ENCODE peak calls at places on chromosomes 6 and 20, in eight cellular contexts. One of them, this sample, is unnamed. For H3K27me3, the result is how much of the 10 kb centered on the place peaks cover.

GRCh38 chr20:53454675-53455276 is 138.9 kb downstream of the ZNF217 start:
- DNase-seq in suprapubic skin: no peak
- DNase-seq in adipocyte: no peak
- DNase-seq in GM23338: no peak
- DNase-seq in heart right ventricle: no peak
- DNase-seq in right atrium auricular region: no peak
- DNase-seq in tibial nerve: no peak
- DNase-seq in ovary: no peak
- DNase-seq in this sample: no peak

GRCh38 chr6:14917101-14917500 is 328.8 kb upstream of the JARID2 start:
- DNase-seq in ovary: no peak
- DNase-seq in GM23338: no peak
- DNase-seq in tibial nerve: no peak
- DNase-seq in adipocyte: peak
- DNase-seq in right atrium auricular region: no peak
- DNase-seq in heart right ventricle: no peak
- DNase-seq in suprapubic skin: no peak
- DNase-seq in this sample: no peak

GRCh38 chr20:4961746-4962145 is 39.6 kb downstream of the SLC23A2 start:
- DNase-seq in adipocyte: no peak
- DNase-seq in tibial nerve: peak
- DNase-seq in GM23338: no peak
- DNase-seq in suprapubic skin: no peak
- DNase-seq in heart right ventricle: peak
- DNase-seq in right atrium auricular region: no peak
- DNase-seq in ovary: no peak
- DNase-seq in this sample: no peak

GRCh38 chr6:112592159-112592558 is 245.0 kb downstream of the RFPL4B start:
- DNase-seq in right atrium auricular region: no peak
- DNase-seq in ovary: no peak
- DNase-seq in GM23338: no peak
- DNase-seq in heart right ventricle: no peak
- DNase-seq in tibial nerve: no peak
- DNase-seq in suprapubic skin: no peak
- DNase-seq in adipocyte: peak
- DNase-seq in this sample: no peak

GRCh38 chr6:154500769-154501171 is 9.7 kb downstream of the CNKSR3 start:
- DNase-seq in GM23338: peak
- DNase-seq in adipocyte: no peak
- DNase-seq in ovary: no peak
- DNase-seq in tibial nerve: no peak
- DNase-seq in right atrium auricular region: no peak
- DNase-seq in suprapubic skin: no peak
- DNase-seq in heart right ventricle: no peak
- DNase-seq in this sample: no peak

GRCh38 chr6:131846023-131846663 is 38.3 kb downstream of the ENPP1 start:
- DNase-seq in suprapubic skin: no peak
- DNase-seq in ovary: no peak
- DNase-seq in heart right ventricle: no peak
- DNase-seq in adipocyte: no peak
- DNase-seq in tibial nerve: no peak
- DNase-seq in right atrium auricular region: no peak
- DNase-seq in GM23338: no peak
- DNase-seq in this sample: no peak

GRCh38 chr6:120230008-120230407 is 880.4 kb upstream of the MAN1A1 start:
- DNase-seq in GM23338: peak
- DNase-seq in suprapubic skin: no peak
- DNase-seq in adipocyte: no peak
- DNase-seq in tibial nerve: no peak
- DNase-seq in right atrium auricular region: no peak
- DNase-seq in ovary: no peak
- DNase-seq in heart right ventricle: no peak
- DNase-seq in this sample: no peak

GRCh38 chr6:170292111-170292777 is 1.4 kb upstream of the DLL1 start:
- DNase-seq in heart right ventricle: no peak
- DNase-seq in suprapubic skin: no peak
- DNase-seq in adipocyte: no peak
- DNase-seq in tibial nerve: no peak
- DNase-seq in ovary: no peak
- DNase-seq in GM23338: peak
- DNase-seq in right atrium auricular region: no peak
- DNase-seq in this sample: no peak

GRCh38 chr20:11015440-11015839 is 341.6 kb upstream of the JAG1 start:
- DNase-seq in tibial nerve: no peak
- DNase-seq in right atrium auricular region: no peak
- DNase-seq in adipocyte: no peak
- DNase-seq in suprapubic skin: no peak
- DNase-seq in ovary: no peak
- DNase-seq in GM23338: no peak
- DNase-seq in heart right ventricle: no peak
- DNase-seq in this sample: no peak

GRCh38 chr6:81362246-81362645 is 390.2 kb downstream of the TENT5A start:
- DNase-seq in GM23338: no peak
- DNase-seq in heart right ventricle: no peak
- DNase-seq in right atrium auricular region: no peak
- DNase-seq in adipocyte: peak
- DNase-seq in suprapubic skin: no peak
- DNase-seq in ovary: no peak
- DNase-seq in tibial nerve: no peak
- DNase-seq in this sample: no peak

GRCh38 chr20:64244870-64245603 is 10.5 kb upstream of the PCMTD2 start:
- DNase-seq in GM23338: no peak
- DNase-seq in right atrium auricular region: no peak
- DNase-seq in heart right ventricle: no peak
- DNase-seq in tibial nerve: no peak
- DNase-seq in adipocyte: no peak
- DNase-seq in suprapubic skin: peak
- DNase-seq in ovary: peak
- DNase-seq in this sample: no peak

GRCh38 chr6:39934060-39934757 is at the start of gene MOCS1:
- DNase-seq in suprapubic skin: peak
- DNase-seq in tibial nerve: peak
- DNase-seq in heart right ventricle: peak
- DNase-seq in right atrium auricular region: peak
- DNase-seq in adipocyte: peak
- DNase-seq in GM23338: peak
- DNase-seq in ovary: peak
- DNase-seq in this sample: peak

GRCh38 chr6:56292505-56293181 is 45.3 kb upstream of the COL21A1 start:
- DNase-seq in heart right ventricle: peak
- DNase-seq in adipocyte: peak
- DNase-seq in ovary: no peak
- DNase-seq in suprapubic skin: no peak
- DNase-seq in tibial nerve: peak
- DNase-seq in GM23338: peak
- DNase-seq in right atrium auricular region: no peak
- DNase-seq in this sample: no peak

GRCh38 chr6:26033132-26033941 is 53.9 kb upstream of the HFE start:
- DNase-seq in GM23338: peak
- DNase-seq in tibial nerve: peak
- DNase-seq in suprapubic skin: no peak
- DNase-seq in heart right ventricle: peak
- DNase-seq in adipocyte: peak
- DNase-seq in ovary: peak
- DNase-seq in right atrium auricular region: peak
- DNase-seq in this sample: peak

GRCh38 chr20:19835533-19836222 is 77.6 kb downstream of the RIN2 start:
- DNase-seq in suprapubic skin: no peak
- DNase-seq in GM23338: peak
- DNase-seq in right atrium auricular region: no peak
- DNase-seq in ovary: no peak
- DNase-seq in heart right ventricle: peak
- DNase-seq in adipocyte: no peak
- DNase-seq in tibial nerve: no peak
- DNase-seq in this sample: no peak

GRCh38 chr6:118511930-118512715 is 36.0 kb upstream of the PLN start:
- DNase-seq in GM23338: no peak
- DNase-seq in ovary: no peak
- DNase-seq in right atrium auricular region: no peak
- DNase-seq in adipocyte: no peak
- DNase-seq in tibial nerve: no peak
- DNase-seq in heart right ventricle: no peak
- DNase-seq in suprapubic skin: no peak
- DNase-seq in this sample: no peak

GRCh38 chr20:47481330-47482216 is 20.1 kb upstream of the NCOA3 start:
- DNase-seq in ovary: no peak
- DNase-seq in tibial nerve: no peak
- DNase-seq in adipocyte: no peak
- DNase-seq in suprapubic skin: no peak
- DNase-seq in right atrium auricular region: no peak
- DNase-seq in GM23338: no peak
- DNase-seq in heart right ventricle: no peak
- DNase-seq in this sample: no peak

GRCh38 chr6:99852031-99852430 is 142.0 kb downstream of the MCHR2 start:
- DNase-seq in GM23338: no peak
- DNase-seq in suprapubic skin: no peak
- DNase-seq in tibial nerve: no peak
- DNase-seq in heart right ventricle: no peak
- DNase-seq in adipocyte: no peak
- DNase-seq in ovary: no peak
- DNase-seq in right atrium auricular region: no peak
- DNase-seq in this sample: no peak

GRCh38 chr6:99846021-99846420 is 148.0 kb downstream of the MCHR2 start:
- DNase-seq in tibial nerve: no peak
- DNase-seq in suprapubic skin: no peak
- DNase-seq in ovary: no peak
- DNase-seq in GM23338: peak
- DNase-seq in heart right ventricle: no peak
- DNase-seq in adipocyte: no peak
- DNase-seq in right atrium auricular region: no peak
- DNase-seq in this sample: no peak

GRCh38 chr6:99850841-99851240 is 143.2 kb downstream of the MCHR2 start:
- DNase-seq in GM23338: no peak
- DNase-seq in tibial nerve: no peak
- DNase-seq in suprapubic skin: no peak
- DNase-seq in heart right ventricle: no peak
- DNase-seq in ovary: no peak
- DNase-seq in adipocyte: no peak
- DNase-seq in right atrium auricular region: no peak
- DNase-seq in this sample: no peak
- H3K27me3 ChIP-seq in GM23338: under half
- H3K27me3 ChIP-seq in tibial nerve: under half
- H3K27me3 ChIP-seq in suprapubic skin: under half
- H3K27me3 ChIP-seq in heart right ventricle: under half
- H3K27me3 ChIP-seq in ovary: under half
- H3K27me3 ChIP-seq in adipocyte: under half
- H3K27me3 ChIP-seq in right atrium auricular region: under half
- H3K27me3 ChIP-seq in this sample: under half

GRCh38 chr6:168347053-168347452 is 27.5 kb upstream of the DACT2 start:
- DNase-seq in ovary: no peak
- DNase-seq in GM23338: no peak
- DNase-seq in heart right ventricle: no peak
- DNase-seq in adipocyte: no peak
- DNase-seq in tibial nerve: no peak
- DNase-seq in right atrium auricular region: no peak
- DNase-seq in suprapubic skin: no peak
- DNase-seq in this sample: no peak
- H3K27me3 ChIP-seq in ovary: under half
- H3K27me3 ChIP-seq in GM23338: under half
- H3K27me3 ChIP-seq in heart right ventricle: under half
- H3K27me3 ChIP-seq in adipocyte: under half
- H3K27me3 ChIP-seq in tibial nerve: under half
- H3K27me3 ChIP-seq in right atrium auricular region: under half
- H3K27me3 ChIP-seq in suprapubic skin: under half
- H3K27me3 ChIP-seq in this sample: under half

GRCh38 chr20:49368596-49368995 is 90.7 kb upstream of the ZNFX1 start:
- DNase-seq in ovary: no peak
- DNase-seq in adipocyte: no peak
- DNase-seq in heart right ventricle: no peak
- DNase-seq in right atrium auricular region: no peak
- DNase-seq in suprapubic skin: no peak
- DNase-seq in tibial nerve: no peak
- DNase-seq in GM23338: no peak
- DNase-seq in this sample: no peak
- H3K27me3 ChIP-seq in ovary: under half
- H3K27me3 ChIP-seq in adipocyte: under half
- H3K27me3 ChIP-seq in heart right ventricle: under half
- H3K27me3 ChIP-seq in right atrium auricular region: under half
- H3K27me3 ChIP-seq in suprapubic skin: under half
- H3K27me3 ChIP-seq in tibial nerve: under half
- H3K27me3 ChIP-seq in GM23338: under half
- H3K27me3 ChIP-seq in this sample: under half

GRCh38 chr20:59814835-59815340 is 118.5 kb downstream of the SYCP2 start:
- DNase-seq in ovary: no peak
- DNase-seq in heart right ventricle: no peak
- DNase-seq in adipocyte: no peak
- DNase-seq in right atrium auricular region: peak
- DNase-seq in GM23338: no peak
- DNase-seq in suprapubic skin: no peak
- DNase-seq in tibial nerve: peak
- DNase-seq in this sample: no peak

GRCh38 chr20:59816146-59816743 is 117.2 kb downstream of the SYCP2 start:
- DNase-seq in ovary: no peak
- DNase-seq in right atrium auricular region: no peak
- DNase-seq in suprapubic skin: no peak
- DNase-seq in heart right ventricle: no peak
- DNase-seq in tibial nerve: peak
- DNase-seq in adipocyte: no peak
- DNase-seq in GM23338: no peak
- DNase-seq in this sample: no peak

GRCh38 chr20:59813126-59813947 is 120.1 kb downstream of the SYCP2 start:
- DNase-seq in right atrium auricular region: no peak
- DNase-seq in heart right ventricle: no peak
- DNase-seq in suprapubic skin: no peak
- DNase-seq in adipocyte: no peak
- DNase-seq in tibial nerve: peak
- DNase-seq in ovary: no peak
- DNase-seq in GM23338: no peak
- DNase-seq in this sample: no peak

GRCh38 chr20:59812286-59813125 is 120.9 kb downstream of the SYCP2 start:
- DNase-seq in heart right ventricle: no peak
- DNase-seq in adipocyte: no peak
- DNase-seq in suprapubic skin: no peak
- DNase-seq in tibial nerve: peak
- DNase-seq in ovary: no peak
- DNase-seq in GM23338: no peak
- DNase-seq in right atrium auricular region: peak
- DNase-seq in this sample: no peak

DNA sequence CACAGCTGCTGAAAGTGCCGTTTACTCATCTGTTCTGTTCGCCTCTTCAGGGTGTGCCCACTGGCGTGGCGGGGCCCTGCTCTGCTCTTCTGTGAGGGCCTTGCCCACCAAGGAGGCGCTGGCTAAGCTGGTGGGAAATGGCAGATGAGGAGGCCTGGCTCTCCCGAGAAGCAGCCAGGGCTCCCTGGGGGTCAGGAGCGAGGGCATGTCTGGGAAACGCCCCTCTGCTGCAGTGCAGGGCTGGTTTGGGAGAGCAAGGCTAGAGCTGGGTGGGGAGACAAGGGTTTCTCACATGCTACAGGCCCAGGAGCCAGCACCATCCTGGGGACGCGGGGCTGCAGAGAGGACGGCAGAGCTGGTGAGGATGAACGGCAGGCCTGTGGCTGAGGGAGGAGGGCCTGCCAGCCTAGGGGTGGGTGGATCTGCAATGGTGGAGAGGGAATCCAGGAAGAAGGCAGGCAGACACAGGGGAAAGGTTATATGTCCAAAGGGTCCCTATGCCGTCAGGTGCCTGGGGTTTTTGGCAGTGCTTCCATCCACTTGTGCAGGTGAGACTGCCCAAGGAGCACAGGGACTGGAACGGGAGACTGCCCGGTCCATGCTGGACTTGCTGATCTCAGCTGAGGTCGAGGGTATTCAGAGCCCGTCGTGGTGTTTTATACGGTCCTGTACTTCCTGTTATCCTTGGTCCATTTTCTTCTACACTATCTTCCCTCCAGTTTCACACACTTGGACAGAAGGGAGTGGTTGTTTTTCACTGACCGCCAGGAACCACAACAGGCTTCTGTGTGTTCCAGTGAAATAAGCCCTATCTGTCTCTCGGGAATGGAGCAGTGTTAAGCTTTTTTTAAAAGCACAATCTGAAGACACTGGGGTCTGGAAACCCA is 119.2 kb downstream of the SYCP2 start:
- DNase-seq in heart right ventricle: no peak
- DNase-seq in suprapubic skin: no peak
- DNase-seq in tibial nerve: peak
- DNase-seq in GM23338: no peak
- DNase-seq in right atrium auricular region: peak
- DNase-seq in ovary: no peak
- DNase-seq in adipocyte: no peak
- DNase-seq in this sample: no peak
- H3K27me3 ChIP-seq in heart right ventricle: under half
- H3K27me3 ChIP-seq in suprapubic skin: under half
- H3K27me3 ChIP-seq in tibial nerve: under half
- H3K27me3 ChIP-seq in GM23338: under half
- H3K27me3 ChIP-seq in right atrium auricular region: under half
- H3K27me3 ChIP-seq in ovary: under half
- H3K27me3 ChIP-seq in adipocyte: under half
- H3K27me3 ChIP-seq in this sample: under half